ENCODE peak calls at places on chromosomes 12 and 14, in ten cellular contexts. X, O, S, F, Y, A, V, E, Q and R are unnamed samples.

GRCh38 chr12:121611306-121611705 is 15.0 kb upstream of the ORAI1 start:
- DNase-seq in X (no peak), O (no peak), S (no peak), F (no peak), Y (no peak), A (no peak), V (no peak), E (no peak), Q (no peak), R (no peak)

GRCh38 chr12:90102957-90103652 is 394.5 kb upstream of the ATP2B1 start:
- DNase-seq in X (peak), O (no peak), S (no peak), F (no peak), Y (no peak), A (no peak), V (no peak), E (peak), Q (no peak), R (peak)

GRCh38 chr12:32706337-32707024 is 27.4 kb downstream of the DNM1L start:
- DNase-seq in X (no peak), O (no peak), S (no peak), F (no peak), Y (no peak), A (no peak), V (no peak), E (no peak), Q (no peak), R (no peak)

GRCh38 chr12:96343347-96343954 is 56.8 kb downstream of the CDK17 start:
- DNase-seq in X (peak), O (no peak), S (no peak), F (no peak), Y (no peak), A (no peak), V (no peak), E (no peak), Q (no peak), R (no peak)

GRCh38 chr14:65016461-65016860 is 29.8 kb downstream of the FNTB start:
- DNase-seq in X (no peak), O (no peak), S (no peak), F (peak), Y (no peak), A (no peak), V (no peak), E (no peak), Q (no peak), R (no peak)

GRCh38 chr14:31122098-31122611 is 85.4 kb downstream of the HECTD1 start:
- DNase-seq in X (peak), O (no peak), S (no peak), F (no peak), Y (no peak), A (no peak), V (no peak), E (no peak), Q (no peak), R (no peak)

GRCh38 chr12:98185606-98186005 is 329.8 kb upstream of the TMPO start:
- DNase-seq in X (peak), O (no peak), S (no peak), F (no peak), Y (no peak), A (no peak), V (no peak), E (no peak), Q (no peak), R (no peak)

GRCh38 chr14:21454843-21455550 is 926 bp downstream of the CHD8 start:
- DNase-seq in X (peak), O (no peak), S (no peak), F (no peak), Y (no peak), A (no peak), V (no peak), E (no peak), Q (no peak), R (peak)

GRCh38 chr12:11039171-11039570 is 8.0 kb upstream of the TAS2R31 start:
- DNase-seq in X (no peak), O (no peak), S (no peak), F (no peak), Y (no peak), A (no peak), V (no peak), E (no peak), Q (no peak), R (no peak)

GRCh38 chr12:28961948-28962384 is 187.1 kb upstream of the FAR2 start:
- DNase-seq in X (no peak), O (no peak), S (no peak), F (no peak), Y (no peak), A (no peak), V (no peak), E (no peak), Q (no peak), R (no peak)

GRCh38 chr12:31961137-31961536 is 1.9 kb downstream of the RESF1 start:
- DNase-seq in X (no peak), O (no peak), S (no peak), F (no peak), Y (no peak), A (no peak), V (no peak), E (no peak), Q (no peak), R (no peak)

GRCh38 chr14:61280092-61280525 is 1.0 kb downstream of the TMEM30B start:
- DNase-seq in X (no peak), O (peak), S (no peak), F (no peak), Y (no peak), A (peak), V (no peak), E (peak), Q (no peak), R (no peak)

GRCh38 chr12:110639336-110640178 is 25.6 kb downstream of the TCTN1 start:
- DNase-seq in X (peak), O (no peak), S (no peak), F (no peak), Y (no peak), A (no peak), V (no peak), E (no peak), Q (no peak), R (no peak)

GRCh38 chr14:54444701-54445100 is 3.5 kb upstream of the CNIH1 start:
- DNase-seq in X (no peak), O (no peak), S (no peak), F (no peak), Y (no peak), A (no peak), V (no peak), E (no peak), Q (no peak), R (no peak)

GRCh38 chr12:43132291-43132690 is 419.7 kb downstream of the ADAMTS20 start:
- DNase-seq in X (peak), O (no peak), S (no peak), F (no peak), Y (no peak), A (no peak), V (no peak), E (no peak), Q (no peak), R (no peak)

GRCh38 chr12:123098780-123099179 is 52.1 kb downstream of the PITPNM2 start:
- DNase-seq in X (no peak), O (no peak), S (no peak), F (no peak), Y (no peak), A (no peak), V (no peak), E (no peak), Q (no peak), R (no peak)

GRCh38 chr12:80218925-80219714 is 119.8 kb downstream of the OTOGL start:
- DNase-seq in X (no peak), O (no peak), S (no peak), F (no peak), Y (no peak), A (no peak), V (no peak), E (no peak), Q (peak), R (peak)

GRCh38 chr14:91918159-91918883 is 29.2 kb downstream of the FBLN5 start:
- DNase-seq in X (no peak), O (no peak), S (no peak), F (no peak), Y (no peak), A (no peak), V (no peak), E (no peak), Q (no peak), R (no peak)

GRCh38 chr12:110199360-110200123 is 75.4 kb downstream of the IFT81 start:
- DNase-seq in X (peak), O (no peak), S (no peak), F (no peak), Y (no peak), A (no peak), V (no peak), E (no peak), Q (no peak), R (peak)

GRCh38 chr12:124927325-124928094 is 13.1 kb upstream of the UBC start:
- DNase-seq in X (peak), O (peak), S (no peak), F (no peak), Y (no peak), A (peak), V (peak), E (no peak), Q (peak), R (peak)

GRCh38 chr12:32947203-32947795 is 50.7 kb upstream of the PKP2 start:
- DNase-seq in X (no peak), O (no peak), S (peak), F (peak), Y (no peak), A (no peak), V (no peak), E (peak), Q (no peak), R (peak)